ENCODE peak calls at places on chromosomes 3 and 15, in four cellular contexts. W, I, E and O are unnamed samples.

GRCh38 chr15:101023501-101024110 is 104.4 kb downstream of the LRRK1 start:
- DNase-seq in W (no peak), I (no peak), E (no peak), O (peak)

GRCh38 chr3:7978104-7978457 is 523.5 kb upstream of the LMCD1 start:
- DNase-seq in W (no peak), I (peak), E (no peak), O (no peak)

GRCh38 chr3:136862953-136863352 is 945 bp downstream of the NCK1 start:
- DNase-seq in W (no peak), I (no peak), E (no peak), O (no peak)

GRCh38 chr3:183265157-183265642 is 12.1 kb downstream of the B3GNT5 start:
- DNase-seq in W (no peak), I (peak), E (no peak), O (no peak)

GRCh38 chr3:18445421-18446066 is 20.4 kb upstream of the SATB1 start:
- DNase-seq in W (peak), I (no peak), E (no peak), O (no peak)

GRCh38 chr3:13598926-13599886 is 50.3 kb downstream of the FBLN2 start:
- DNase-seq in W (no peak), I (no peak), E (no peak), O (no peak)

GRCh38 chr3:4360817-4361216 is 57.6 kb downstream of the SETMAR start:
- DNase-seq in W (no peak), I (no peak), E (no peak), O (no peak)

GRCh38 chr15:55695432-55695831 is 47.5 kb downstream of the PRTG start:
- DNase-seq in W (no peak), I (no peak), E (no peak), O (no peak)

GRCh38 chr3:39275963-39276593 is 3.8 kb downstream of the CX3CR1 start:
- DNase-seq in W (no peak), I (no peak), E (no peak), O (no peak)

GRCh38 chr3:37990527-37990926 is at the start of gene VILL:
- DNase-seq in W (peak), I (no peak), E (no peak), O (peak)

GRCh38 chr3:4820296-4821121 is 158.7 kb upstream of the BHLHE40 start:
- DNase-seq in W (no peak), I (no peak), E (no peak), O (no peak)

GRCh38 chr3:49339593-49339946 is 283 bp downstream of the USP4 start:
- DNase-seq in W (no peak), I (peak), E (no peak), O (peak)

GRCh38 chr3:167602041-167602440 is 51.7 kb downstream of the WDR49 start:
- DNase-seq in W (no peak), I (no peak), E (no peak), O (no peak)

GRCh38 chr15:70474367-70474681 is 289.0 kb downstream of the UACA start:
- DNase-seq in W (no peak), I (no peak), E (no peak), O (no peak)

GRCh38 chr3:150296966-150297365 is 111.1 kb upstream of the TSC22D2 start:
- DNase-seq in W (no peak), I (no peak), E (no peak), O (no peak)

GRCh38 chr3:55482496-55483195 is 4.5 kb downstream of the WNT5A start:
- DNase-seq in W (no peak), I (no peak), E (no peak), O (no peak)

GRCh38 chr15:40789999-40790398 is 16.9 kb upstream of the ZFYVE19 start:
- DNase-seq in W (no peak), I (no peak), E (no peak), O (no peak)

GRCh38 chr15:40929730-40930429 is 740 bp downstream of the DLL4 start:
- DNase-seq in W (peak), I (no peak), E (no peak), O (no peak)

GRCh38 chr15:75718326-75718725 is 5.7 kb upstream of the CSPG4 start:
- DNase-seq in W (peak), I (no peak), E (no peak), O (no peak)

GRCh38 chr3:103009609-103010008 is 574.8 kb downstream of the ZPLD1 start:
- DNase-seq in W (no peak), I (no peak), E (no peak), O (no peak)

GRCh38 chr15:77185242-77185785 is 114.4 kb upstream of the TSPAN3 start:
- DNase-seq in W (no peak), I (no peak), E (no peak), O (no peak)

GRCh38 chr3:183427206-183428139 is 946 bp downstream of the MCF2L2 start:
- DNase-seq in W (no peak), I (no peak), E (no peak), O (no peak)

GRCh38 chr15:63233667-63234419 is 43.6 kb upstream of the APH1B start:
- DNase-seq in W (no peak), I (no peak), E (no peak), O (no peak)

GRCh38 chr3:146594843-146595482 is 10.2 kb downstream of the PLSCR5 start:
- DNase-seq in W (no peak), I (no peak), E (peak), O (no peak)

DNA sequence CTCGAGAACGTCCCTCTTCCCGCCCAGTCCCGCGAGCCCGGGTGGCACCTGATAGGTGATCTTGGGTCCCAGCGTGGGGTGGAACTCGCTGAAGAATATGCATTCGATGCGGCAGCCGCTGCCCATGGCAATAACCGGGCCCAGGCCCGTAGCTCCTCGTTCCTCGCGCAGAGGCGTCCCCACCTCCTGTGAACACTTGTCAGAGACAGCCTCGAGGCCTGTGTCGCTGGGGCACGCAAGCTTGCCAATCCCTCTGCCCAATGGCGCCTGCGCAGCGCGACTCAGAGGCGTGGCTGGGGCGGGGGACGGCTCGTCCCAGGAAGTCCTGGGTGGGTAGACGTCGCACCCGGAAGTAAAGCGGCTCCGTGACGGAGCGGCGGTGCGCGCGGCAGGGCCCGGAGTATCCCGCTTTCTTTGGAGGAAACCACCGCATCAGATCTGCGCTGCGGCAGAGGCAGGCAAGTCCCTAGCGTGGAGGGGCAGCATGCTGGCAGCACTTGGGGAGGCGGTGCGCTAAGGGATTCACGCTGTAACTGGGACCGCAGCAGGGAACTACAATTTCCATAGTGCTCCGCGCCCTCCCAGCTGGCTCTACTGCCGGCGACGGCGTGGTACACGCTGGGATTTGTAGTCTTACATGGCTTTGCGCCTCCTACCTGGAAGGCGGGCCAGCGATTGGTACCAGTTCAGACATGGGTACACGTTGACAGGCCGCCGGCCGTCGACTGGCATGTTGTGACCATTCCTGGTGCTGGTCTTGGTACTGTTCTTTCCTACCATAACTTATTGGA is at the start of the genes CYB561D2 and NPRL2:
- DNase-seq in W (peak), I (peak), E (peak), O (peak)
- TF ChIP-seq POLR2A in W (peak), I (peak), E (peak), O (no peak)

GRCh38 chr3:58160399-58160798 is 50.4 kb downstream of the DNASE1L3 start:
- DNase-seq in W (no peak), I (no peak), E (no peak), O (no peak)

GRCh38 chr3:58164199-58164879 is 46.4 kb downstream of the DNASE1L3 start:
- DNase-seq in W (no peak), I (peak), E (peak), O (no peak)

GRCh38 chr3:58158427-58159153 is 52.2 kb downstream of the DNASE1L3 start:
- DNase-seq in W (no peak), I (no peak), E (no peak), O (no peak)

GRCh38 chr3:58163234-58163633 is 47.5 kb downstream of the DNASE1L3 start:
- DNase-seq in W (no peak), I (no peak), E (no peak), O (no peak)

GRCh38 chr3:58161435-58162398 is 49.1 kb downstream of the DNASE1L3 start:
- DNase-seq in W (peak), I (no peak), E (peak), O (peak)
- TF ChIP-seq POLR2A in W (no peak), I (no peak), E (no peak), O (no peak)

GRCh38 chr3:126200534-126200933 is 20.1 kb upstream of the ALDH1L1 start:
- DNase-seq in W (no peak), I (no peak), E (no peak), O (no peak)

GRCh38 chr3:126199256-126199655 is 18.9 kb upstream of the ALDH1L1 start:
- DNase-seq in W (no peak), I (no peak), E (no peak), O (no peak)

GRCh38 chr3:126201168-126201567 is 20.8 kb upstream of the ALDH1L1 start:
- DNase-seq in W (no peak), I (no peak), E (no peak), O (no peak)

GRCh38 chr3:126197343-126197742 is 17.0 kb upstream of the ALDH1L1 start:
- DNase-seq in W (no peak), I (no peak), E (no peak), O (no peak)

GRCh38 chr3:126197854-126198584 is 17.6 kb upstream of the ALDH1L1 start:
- DNase-seq in W (peak), I (peak), E (peak), O (no peak)
- TF ChIP-seq POLR2A in W (no peak), I (no peak), E (no peak), O (no peak)

DNA sequence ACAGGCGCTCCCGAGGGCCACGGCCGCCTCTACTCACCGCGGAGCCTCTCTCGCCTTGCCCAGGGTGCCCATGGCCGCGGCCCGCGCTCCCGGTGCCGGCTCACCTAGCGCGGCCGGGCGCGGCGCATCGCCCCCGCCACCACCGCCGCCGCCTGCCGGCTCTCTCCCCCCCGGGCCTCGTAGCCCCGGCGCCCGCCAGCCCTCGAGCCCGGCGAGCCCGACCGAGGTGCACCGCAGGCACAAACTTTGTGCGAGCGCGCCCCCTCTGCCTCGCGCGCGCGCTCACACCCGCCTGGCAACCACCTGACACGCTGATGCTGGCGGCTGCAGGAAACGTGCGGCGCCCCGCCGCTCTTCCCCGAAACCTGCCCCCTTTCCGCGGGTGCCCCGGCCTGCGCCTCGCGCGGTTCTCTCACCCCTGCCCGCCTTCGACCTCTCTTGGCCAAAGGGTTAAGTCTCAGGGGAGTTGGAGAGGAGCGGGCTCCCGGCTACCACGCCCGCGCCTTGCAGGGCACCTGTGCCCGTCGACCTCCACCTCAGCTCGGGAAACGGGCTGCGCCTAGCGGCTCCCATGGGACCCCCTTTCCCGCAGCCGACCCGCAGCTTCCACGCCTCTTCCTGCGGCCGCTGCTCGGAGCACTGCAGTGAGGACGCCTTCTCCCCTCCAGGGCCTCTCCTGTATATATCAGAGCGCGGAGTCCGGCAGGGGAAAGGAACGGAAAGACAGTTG is at the start of gene RASGRP1:
- DNase-seq in W (peak), I (peak), E (peak), O (peak)
- TF ChIP-seq POLR2A in W (no peak), I (no peak), E (no peak), O (no peak)